ENCODE peak calls at places on chromosomes 13 and 19, in nine cellular contexts. L, B, N, Q, D, W, C, F and P are unnamed samples.

GRCh38 chr13:56861472-56861871 is 279.2 kb upstream of the PRR20A start:
- DNase-seq in L (no peak), B (no peak), N (no peak), Q (no peak), D (no peak), W (no peak), C (peak; percentile 0), F (peak; percentile 79), P (no peak)

GRCh38 chr19:8224394-8225145 is 15.4 kb downstream of the CERS4 start:
- DNase-seq in L (no peak), B (no peak), N (peak; percentile 90), Q (no peak), D (no peak), W (no peak), C (no peak), F (no peak), P (peak; percentile 72)

GRCh38 chr13:49657241-49657641 is 28.9 kb downstream of the ARL11 start:
- DNase-seq in L (no peak), B (no peak), N (no peak), Q (no peak), D (no peak), W (no peak), C (no peak), F (no peak), P (no peak)

GRCh38 chr13:77507931-77508776 is 27.4 kb upstream of the SCEL start:
- DNase-seq in L (peak; percentile 85), B (no peak), N (peak; percentile 92), Q (no peak), D (no peak), W (no peak), C (peak; percentile 35), F (peak; percentile 71), P (peak; percentile 87)

GRCh38 chr19:45885556-45886426 is at the start of gene IRF2BP1:
- DNase-seq in L (peak; percentile 92), B (peak; percentile 41), N (peak; percentile 92), Q (peak; percentile 90), D (peak; percentile 29), W (peak; percentile 83), C (peak; percentile 95), F (peak; percentile 71), P (peak; percentile 91)

GRCh38 chr19:44648536-44649370 is 5.0 kb downstream of the PVR start:
- DNase-seq in L (peak; percentile 91), B (no peak), N (peak; percentile 77), Q (no peak), D (no peak), W (no peak), C (peak; percentile 93), F (no peak), P (no peak)

GRCh38 chr13:46715363-46715762 is 81.6 kb downstream of the ESD start:
- DNase-seq in L (no peak), B (no peak), N (no peak), Q (no peak), D (no peak), W (no peak), C (no peak), F (no peak), P (no peak)

GRCh38 chr19:5503598-5503997 is 48.4 kb downstream of the ZNRF4 start:
- DNase-seq in L (no peak), B (no peak), N (no peak), Q (no peak), D (no peak), W (no peak), C (no peak), F (no peak), P (no peak)

GRCh38 chr13:76917096-76917495 is 30.9 kb upstream of the KCTD12 start:
- DNase-seq in L (peak; percentile 67), B (no peak), N (no peak), Q (no peak), D (no peak), W (no peak), C (peak; percentile 71), F (no peak), P (no peak)

GRCh38 chr19:48810151-48810550 is 678 bp downstream of the BCAT2 start:
- DNase-seq in L (no peak), B (no peak), N (no peak), Q (no peak), D (no peak), W (no peak), C (no peak), F (no peak), P (no peak)

GRCh38 chr13:42395066-42395821 is 123.3 kb downstream of the AKAP11 start:
- DNase-seq in L (no peak), B (no peak), N (no peak), Q (no peak), D (no peak), W (no peak), C (no peak), F (no peak), P (no peak)

GRCh38 chr13:74661851-74662250 is 527.6 kb upstream of the KLF12 start:
- DNase-seq in L (peak; percentile 82), B (peak; percentile 17), N (no peak), Q (no peak), D (no peak), W (no peak), C (no peak), F (no peak), P (no peak)

GRCh38 chr19:41328157-41328817 is 18.3 kb downstream of the CCDC97 start:
- DNase-seq in L (no peak), B (no peak), N (no peak), Q (no peak), D (no peak), W (no peak), C (no peak), F (no peak), P (no peak)

GRCh38 chr19:36526581-36526980 is 1.5 kb downstream of the ZNF260 start:
- DNase-seq in L (no peak), B (no peak), N (peak; percentile 23), Q (no peak), D (no peak), W (no peak), C (no peak), F (no peak), P (no peak)

GRCh38 chr19:1882089-1882785 is 3.1 kb downstream of the ABHD17A start:
- DNase-seq in L (no peak), B (no peak), N (no peak), Q (no peak), D (no peak), W (no peak), C (no peak), F (no peak), P (no peak)

GRCh38 chr19:6362024-6362344 is 653 bp downstream of the CLPP start:
- DNase-seq in L (no peak), B (no peak), N (no peak), Q (no peak), D (no peak), W (no peak), C (peak; percentile 16), F (no peak), P (peak; percentile 20)

GRCh38 chr13:78060966-78061365 is 142.3 kb upstream of the EDNRB start:
- DNase-seq in L (no peak), B (no peak), N (no peak), Q (peak; percentile 13), D (no peak), W (no peak), C (no peak), F (no peak), P (no peak)

GRCh38 chr13:100434010-100434763 is 154.4 kb downstream of the GGACT start:
- DNase-seq in L (peak; percentile 51), B (no peak), N (peak; percentile 54), Q (no peak), D (no peak), W (no peak), C (peak; percentile 38), F (no peak), P (peak; percentile 16)

GRCh38 chr19:46697142-46697960 is 19.6 kb downstream of the PRKD2 start:
- DNase-seq in L (peak; percentile 70), B (no peak), N (no peak), Q (peak; percentile 23), D (no peak), W (peak; percentile 69), C (peak; percentile 71), F (peak; percentile 51), P (no peak)

GRCh38 chr19:41324231-41324702 is 14.3 kb downstream of the CCDC97 start:
- DNase-seq in L (no peak), B (no peak), N (no peak), Q (no peak), D (no peak), W (no peak), C (no peak), F (no peak), P (no peak)

GRCh38 chr19:51333836-51334460 is 8.0 kb downstream of the VSIG10L start:
- DNase-seq in L (no peak), B (no peak), N (no peak), Q (no peak), D (no peak), W (peak; percentile 72), C (no peak), F (no peak), P (no peak)

GRCh38 chr19:14410054-14410774 is 8.9 kb downstream of the DDX39A start:
- DNase-seq in L (no peak), B (no peak), N (no peak), Q (no peak), D (no peak), W (no peak), C (no peak), F (no peak), P (no peak)

GRCh38 chr19:57830071-57830602 is at the start of gene ZNF587B:
- DNase-seq in L (no peak), B (no peak), N (peak; percentile 42), Q (peak; percentile 71), D (no peak), W (peak; percentile 67), C (peak; percentile 90), F (peak; percentile 27), P (no peak)

GRCh38 chr19:47152632-47153031 is 22.0 kb downstream of the SAE1 start:
- DNase-seq in L (no peak), B (no peak), N (peak; percentile 89), Q (no peak), D (peak; percentile 50), W (no peak), C (no peak), F (no peak), P (peak; percentile 83)

GRCh38 chr13:19991531-19991930 is 33.0 kb downstream of the ZMYM2 start:
- DNase-seq in L (no peak), B (no peak), N (no peak), Q (no peak), D (no peak), W (no peak), C (no peak), F (no peak), P (no peak)

GRCh38 chr13:112877496-112877895 is 91.5 kb upstream of the MCF2L start:
- DNase-seq in L (no peak), B (no peak), N (no peak), Q (no peak), D (no peak), W (no peak), C (no peak), F (no peak), P (no peak)

GRCh38 chr19:49790866-49791265 is 22.2 kb downstream of the FUZ start:
- DNase-seq in L (peak; percentile 25), B (no peak), N (no peak), Q (no peak), D (no peak), W (no peak), C (peak; percentile 76), F (no peak), P (no peak)

GRCh38 chr19:3366761-3367571 is 583 bp downstream of the NFIC start:
- DNase-seq in L (no peak), B (no peak), N (peak; percentile 18), Q (peak; percentile 27), D (no peak), W (peak; percentile 45), C (no peak), F (no peak), P (no peak)